ENCODE peak calls at places on chromosomes 1 and 21, in six cellular contexts. One of them, this sample, is unnamed.

GRCh38 chr1:28112388-28113311 is 24.2 kb upstream of the EYA3 start:
- DNase-seq in K562: peak
- DNase-seq in psoas muscle: no peak
- DNase-seq in GM23338: peak
- DNase-seq in upper lobe of right lung: no peak
- DNase-seq in sigmoid colon: no peak
- DNase-seq in this sample: peak

GRCh38 chr21:18228060-18228739 is 16.4 kb upstream of the CHODL start:
- DNase-seq in K562: no peak
- DNase-seq in psoas muscle: no peak
- DNase-seq in GM23338: no peak
- DNase-seq in upper lobe of right lung: no peak
- DNase-seq in sigmoid colon: no peak
- DNase-seq in this sample: no peak

GRCh38 chr21:28714795-28715464 is 277.7 kb downstream of the LTN1 start:
- DNase-seq in K562: no peak
- DNase-seq in psoas muscle: no peak
- DNase-seq in GM23338: no peak
- DNase-seq in upper lobe of right lung: no peak
- DNase-seq in sigmoid colon: no peak
- DNase-seq in this sample: no peak

GRCh38 chr1:84998642-84999280 is 1.8 kb upstream of the MCOLN2 start:
- DNase-seq in K562: no peak
- DNase-seq in psoas muscle: no peak
- DNase-seq in GM23338: peak
- DNase-seq in upper lobe of right lung: no peak
- DNase-seq in sigmoid colon: no peak
- DNase-seq in this sample: no peak

GRCh38 chr1:154943649-154944421 is 7.3 kb upstream of the PMVK start:
- DNase-seq in K562: peak
- DNase-seq in psoas muscle: no peak
- DNase-seq in GM23338: peak
- DNase-seq in upper lobe of right lung: no peak
- DNase-seq in sigmoid colon: no peak
- DNase-seq in this sample: no peak

GRCh38 chr21:32371913-32372314 is 20.9 kb downstream of the URB1 start:
- DNase-seq in K562: no peak
- DNase-seq in psoas muscle: no peak
- DNase-seq in GM23338: no peak
- DNase-seq in upper lobe of right lung: no peak
- DNase-seq in sigmoid colon: peak
- DNase-seq in this sample: no peak

GRCh38 chr1:210584439-210585113 is 255.9 kb downstream of the HHAT start:
- DNase-seq in K562: peak
- DNase-seq in psoas muscle: peak
- DNase-seq in GM23338: peak
- DNase-seq in upper lobe of right lung: peak
- DNase-seq in sigmoid colon: peak
- DNase-seq in this sample: peak

GRCh38 chr1:175471039-175471800 is 272.2 kb downstream of the TNR start:
- DNase-seq in K562: no peak
- DNase-seq in psoas muscle: no peak
- DNase-seq in GM23338: no peak
- DNase-seq in upper lobe of right lung: no peak
- DNase-seq in sigmoid colon: no peak
- DNase-seq in this sample: no peak

GRCh38 chr1:58857673-58858343 is 74.0 kb upstream of the JUN start:
- DNase-seq in K562: no peak
- DNase-seq in psoas muscle: no peak
- DNase-seq in GM23338: no peak
- DNase-seq in upper lobe of right lung: no peak
- DNase-seq in sigmoid colon: no peak
- DNase-seq in this sample: no peak

GRCh38 chr1:113219377-113219776 is 146.4 kb downstream of the LRIG2 start:
- DNase-seq in K562: no peak
- DNase-seq in psoas muscle: no peak
- DNase-seq in GM23338: peak
- DNase-seq in upper lobe of right lung: no peak
- DNase-seq in sigmoid colon: no peak
- DNase-seq in this sample: no peak

GRCh38 chr1:84856871-84857270 is 36.1 kb downstream of the LPAR3 start:
- DNase-seq in K562: no peak
- DNase-seq in psoas muscle: no peak
- DNase-seq in GM23338: no peak
- DNase-seq in upper lobe of right lung: no peak
- DNase-seq in sigmoid colon: no peak
- DNase-seq in this sample: no peak

GRCh38 chr1:223230161-223230881 is 87.3 kb upstream of the TLR5 start:
- DNase-seq in K562: no peak
- DNase-seq in psoas muscle: no peak
- DNase-seq in GM23338: no peak
- DNase-seq in upper lobe of right lung: no peak
- DNase-seq in sigmoid colon: no peak
- DNase-seq in this sample: no peak

GRCh38 chr1:119790481-119791198 is 20.6 kb downstream of the REG4 start:
- DNase-seq in K562: no peak
- DNase-seq in psoas muscle: no peak
- DNase-seq in GM23338: no peak
- DNase-seq in upper lobe of right lung: no peak
- DNase-seq in sigmoid colon: no peak
- DNase-seq in this sample: no peak
- H3K27ac ChIP-seq in K562: no peak
- H3K27ac ChIP-seq in psoas muscle: no peak
- H3K27ac ChIP-seq in GM23338: no peak
- H3K27ac ChIP-seq in upper lobe of right lung: no peak
- H3K27ac ChIP-seq in sigmoid colon: no peak
- H3K27ac ChIP-seq in this sample: no peak

DNA sequence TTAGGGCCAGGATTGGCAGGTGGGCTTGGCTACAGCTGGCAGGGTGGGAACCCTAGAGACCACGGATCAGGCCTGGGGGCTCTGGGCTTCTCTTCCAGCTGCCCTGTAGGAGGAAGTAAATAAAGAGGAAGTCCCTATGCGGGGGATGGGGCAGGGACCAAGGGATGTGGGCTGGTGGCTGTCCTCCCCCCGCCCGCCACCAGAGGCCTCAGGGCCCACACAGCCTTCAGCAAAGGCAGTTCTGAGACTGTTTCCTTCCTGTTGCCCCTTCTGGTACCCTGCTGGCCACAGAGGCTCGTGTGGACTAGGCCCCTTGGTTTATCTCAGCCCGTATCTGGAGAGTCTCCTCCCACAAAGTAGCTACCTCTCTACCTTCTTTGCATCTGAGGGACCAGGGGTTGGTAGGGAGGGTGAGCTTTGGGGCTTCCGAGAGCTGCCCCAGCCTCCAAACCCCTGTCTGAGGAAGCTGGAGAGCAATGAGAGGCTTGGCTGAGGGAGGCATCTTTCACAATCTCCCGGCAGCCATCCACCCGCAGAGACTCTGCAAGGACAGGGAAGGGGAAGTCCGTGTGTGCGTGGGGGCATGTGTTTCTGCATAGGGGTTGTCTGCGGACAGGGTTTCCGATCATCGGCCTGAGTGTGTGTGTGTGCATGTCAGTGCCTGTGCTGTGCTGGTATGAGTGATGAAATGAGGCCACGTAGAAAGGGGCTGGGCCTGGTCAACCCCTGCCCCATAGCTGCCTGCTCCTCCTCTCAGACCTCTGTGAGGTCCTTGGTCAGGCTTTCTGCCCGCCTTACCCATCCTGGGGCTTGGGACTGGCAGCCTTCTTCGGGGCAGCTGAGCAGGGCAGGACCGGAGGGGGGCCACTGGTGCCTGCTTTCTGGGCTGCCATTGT is 12.5 kb downstream of the RPS6KA1 start:
- DNase-seq in K562: peak
- DNase-seq in psoas muscle: peak
- DNase-seq in GM23338: peak
- DNase-seq in upper lobe of right lung: peak
- DNase-seq in sigmoid colon: peak
- DNase-seq in this sample: peak
- TF ChIP-seq CTCF in K562: peak
- TF ChIP-seq CTCF in psoas muscle: no peak
- TF ChIP-seq CTCF in GM23338: peak
- TF ChIP-seq CTCF in upper lobe of right lung: peak
- TF ChIP-seq CTCF in sigmoid colon: no peak
- TF ChIP-seq CTCF in this sample: no peak

DNA sequence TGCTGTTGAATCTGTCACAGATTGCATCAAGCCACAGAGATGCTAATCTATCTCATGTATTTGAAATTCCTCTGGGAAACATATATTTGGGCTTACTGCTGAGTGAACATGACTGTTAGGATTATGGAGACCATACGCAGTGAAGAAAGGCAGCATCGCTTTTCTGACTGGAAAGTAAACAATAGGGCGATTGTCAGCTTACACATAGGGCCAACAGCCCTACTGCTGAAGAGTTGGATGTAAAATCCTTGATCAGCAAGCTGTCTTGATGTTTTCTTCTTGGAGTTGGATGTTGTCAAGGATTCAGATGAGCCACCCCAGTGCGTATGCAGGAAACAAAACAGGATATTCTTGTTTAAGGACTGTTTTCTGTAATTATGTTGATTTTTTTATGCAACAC is 368.6 kb upstream of the ADGRL2 start:
- DNase-seq in K562: no peak
- DNase-seq in psoas muscle: no peak
- DNase-seq in GM23338: no peak
- DNase-seq in upper lobe of right lung: no peak
- DNase-seq in sigmoid colon: no peak
- DNase-seq in this sample: no peak
- H3K27ac ChIP-seq in K562: no peak
- H3K27ac ChIP-seq in psoas muscle: no peak
- H3K27ac ChIP-seq in GM23338: peak
- H3K27ac ChIP-seq in upper lobe of right lung: peak
- H3K27ac ChIP-seq in sigmoid colon: no peak
- H3K27ac ChIP-seq in this sample: peak

GRCh38 chr1:23370744-23371710 is 1.4 kb upstream of the ZNF436 start:
- DNase-seq in K562: peak
- DNase-seq in psoas muscle: no peak
- DNase-seq in GM23338: peak
- DNase-seq in upper lobe of right lung: no peak
- DNase-seq in sigmoid colon: no peak
- DNase-seq in this sample: no peak
- TF ChIP-seq CTCF in K562: peak
- TF ChIP-seq CTCF in psoas muscle: no peak
- TF ChIP-seq CTCF in GM23338: peak
- TF ChIP-seq CTCF in upper lobe of right lung: no peak
- TF ChIP-seq CTCF in sigmoid colon: no peak
- TF ChIP-seq CTCF in this sample: no peak

GRCh38 chr21:36068748-36069398 is 951 bp upstream of the CBR1 start:
- DNase-seq in K562: no peak
- DNase-seq in psoas muscle: no peak
- DNase-seq in GM23338: no peak
- DNase-seq in upper lobe of right lung: no peak
- DNase-seq in sigmoid colon: no peak
- DNase-seq in this sample: no peak
- H3K27ac ChIP-seq in K562: peak
- H3K27ac ChIP-seq in psoas muscle: peak
- H3K27ac ChIP-seq in GM23338: no peak
- H3K27ac ChIP-seq in upper lobe of right lung: peak
- H3K27ac ChIP-seq in sigmoid colon: peak
- H3K27ac ChIP-seq in this sample: peak

GRCh38 chr1:159056069-159056698 is 20.4 kb downstream of the AIM2 start:
- DNase-seq in K562: no peak
- DNase-seq in psoas muscle: no peak
- DNase-seq in GM23338: peak
- DNase-seq in upper lobe of right lung: no peak
- DNase-seq in sigmoid colon: no peak
- DNase-seq in this sample: no peak
- TF ChIP-seq CTCF in K562: peak
- TF ChIP-seq CTCF in psoas muscle: no peak
- TF ChIP-seq CTCF in GM23338: peak
- TF ChIP-seq CTCF in upper lobe of right lung: no peak
- TF ChIP-seq CTCF in sigmoid colon: no peak
- TF ChIP-seq CTCF in this sample: no peak

GRCh38 chr1:186420923-186421322 is 40.0 kb downstream of the PDC start:
- DNase-seq in K562: no peak
- DNase-seq in psoas muscle: no peak
- DNase-seq in GM23338: no peak
- DNase-seq in upper lobe of right lung: no peak
- DNase-seq in sigmoid colon: no peak
- DNase-seq in this sample: no peak
- H3K27ac ChIP-seq in K562: no peak
- H3K27ac ChIP-seq in psoas muscle: no peak
- H3K27ac ChIP-seq in GM23338: no peak
- H3K27ac ChIP-seq in upper lobe of right lung: no peak
- H3K27ac ChIP-seq in sigmoid colon: no peak
- H3K27ac ChIP-seq in this sample: no peak

GRCh38 chr1:204714194-204714860 is 28.8 kb upstream of the LRRN2 start:
- DNase-seq in K562: no peak
- DNase-seq in psoas muscle: no peak
- DNase-seq in GM23338: no peak
- DNase-seq in upper lobe of right lung: no peak
- DNase-seq in sigmoid colon: no peak
- DNase-seq in this sample: no peak

GRCh38 chr1:204716687-204717086 is 31.1 kb upstream of the LRRN2 start:
- DNase-seq in K562: no peak
- DNase-seq in psoas muscle: no peak
- DNase-seq in GM23338: no peak
- DNase-seq in upper lobe of right lung: no peak
- DNase-seq in sigmoid colon: no peak
- DNase-seq in this sample: no peak

GRCh38 chr1:204712718-204713430 is 27.3 kb upstream of the LRRN2 start:
- DNase-seq in K562: no peak
- DNase-seq in psoas muscle: no peak
- DNase-seq in GM23338: no peak
- DNase-seq in upper lobe of right lung: no peak
- DNase-seq in sigmoid colon: no peak
- DNase-seq in this sample: no peak

GRCh38 chr1:204713541-204713940 is 28.0 kb upstream of the LRRN2 start:
- DNase-seq in K562: no peak
- DNase-seq in psoas muscle: no peak
- DNase-seq in GM23338: peak
- DNase-seq in upper lobe of right lung: no peak
- DNase-seq in sigmoid colon: no peak
- DNase-seq in this sample: no peak

GRCh38 chr1:204714861-204715511 is 29.4 kb upstream of the LRRN2 start:
- DNase-seq in K562: no peak
- DNase-seq in psoas muscle: no peak
- DNase-seq in GM23338: peak
- DNase-seq in upper lobe of right lung: no peak
- DNase-seq in sigmoid colon: no peak
- DNase-seq in this sample: no peak
- TF ChIP-seq CTCF in K562: peak
- TF ChIP-seq CTCF in psoas muscle: no peak
- TF ChIP-seq CTCF in GM23338: peak
- TF ChIP-seq CTCF in upper lobe of right lung: no peak
- TF ChIP-seq CTCF in sigmoid colon: no peak
- TF ChIP-seq CTCF in this sample: no peak